ENCODE peak calls at places on chromosomes 7 and 10, in six cellular contexts. P, X, Z, G, U and B are unnamed samples.

GRCh38 chr10:30645340-30645827 is 15.8 kb upstream of the LYZL2 start:
- DNase-seq in P (no peak), X (peak), Z (peak), U (no peak), G (peak), B (peak)

GRCh38 chr7:28041508-28042314 is 138.9 kb downstream of the JAZF1 start:
- DNase-seq in U (no peak), X (peak), G (peak), P (peak), Z (peak), B (peak)

GRCh38 chr10:22657566-22658190 is 56.7 kb downstream of the PIP4K2A start:
- DNase-seq in U (no peak), X (peak), G (no peak), Z (peak), P (no peak), B (no peak)

GRCh38 chr10:11528286-11528685 is 83.2 kb downstream of the USP6NL start:
- DNase-seq in P (no peak), X (no peak), U (no peak), Z (no peak), G (no peak), B (peak)

GRCh38 chr7:4681922-4682620 is at the start of gene FOXK1:
- DNase-seq in U (peak), Z (peak), X (peak), G (peak), P (peak), B (peak)

GRCh38 chr7:82674319-82674718 is 230.7 kb upstream of the CACNA2D1 start:
- DNase-seq in U (no peak), G (peak), P (no peak), Z (peak), X (no peak), B (no peak)

GRCh38 chr7:73342645-73343044 is 14.7 kb downstream of the FKBP6 start:
- DNase-seq in X (peak), G (peak), Z (peak), U (no peak), P (peak), B (peak)

GRCh38 chr7:2710901-2711551 is 23.0 kb downstream of the AMZ1 start:
- DNase-seq in X (no peak), Z (no peak), G (peak), U (peak), P (peak), B (no peak)

GRCh38 chr7:33868151-33868550 is 37.2 kb upstream of the BMPER start:
- DNase-seq in U (no peak), Z (peak), P (peak), G (peak), X (peak), B (peak)

GRCh38 chr7:118918556-118918955 is 694.1 kb downstream of the ANKRD7 start:
- DNase-seq in Z (no peak), G (peak), X (peak), U (no peak), P (peak), B (peak)

GRCh38 chr10:514137-514671 is 175.3 kb downstream of the DIP2C start:
- DNase-seq in X (no peak), G (no peak), U (no peak), P (no peak), Z (no peak), B (no peak)

GRCh38 chr10:118939216-118940007 is 90.1 kb upstream of the NANOS1 start:
- DNase-seq in P (no peak), X (peak), G (peak), U (no peak), Z (peak), B (no peak)

GRCh38 chr7:16419126-16419525 is 2.2 kb downstream of the CRPPA start:
- DNase-seq in Z (no peak), P (no peak), U (no peak), X (no peak), G (no peak), B (no peak)

GRCh38 chr10:1043532-1043995 is 5.4 kb downstream of the IDI1 start:
- DNase-seq in P (no peak), G (no peak), X (no peak), Z (no peak), U (no peak), B (no peak)

GRCh38 chr7:45564485-45564884 is 9.7 kb upstream of the ADCY1 start:
- DNase-seq in G (no peak), P (no peak), X (no peak), Z (no peak), U (no peak), B (no peak)

GRCh38 chr10:131127610-131128009 is 183.9 kb downstream of the TCERG1L start:
- DNase-seq in U (no peak), G (no peak), P (no peak), X (no peak), Z (no peak), B (no peak)

GRCh38 chr7:50721160-50721559 is 61.5 kb downstream of the GRB10 start:
- DNase-seq in U (no peak), G (peak), Z (no peak), X (no peak), P (peak), B (no peak)

GRCh38 chr7:119256446-119257131 is 1016.4 kb upstream of the KCND2 start:
- DNase-seq in U (no peak), G (no peak), Z (no peak), P (no peak), X (no peak), B (no peak)

GRCh38 chr10:85464336-85464735 is 902.3 kb downstream of the GRID1 start:
- DNase-seq in U (no peak), Z (no peak), X (no peak), G (no peak), P (no peak), B (no peak)

GRCh38 chr10:50919010-50919409 is 33.6 kb upstream of the A1CF start:
- DNase-seq in Z (peak), G (no peak), P (no peak), X (no peak), U (no peak), B (peak)

GRCh38 chr7:26525413-26526287 is 234.0 kb downstream of the SNX10 start:
- DNase-seq in X (no peak), G (no peak), U (no peak), Z (no peak), P (no peak), B (no peak)

GRCh38 chr10:77904110-77904860 is 22.3 kb downstream of the DLG5 start:
- DNase-seq in U (no peak), X (no peak), Z (no peak), P (no peak), G (no peak), B (no peak)

GRCh38 chr10:19985745-19986144 is 169.5 kb downstream of the PLXDC2 start:
- DNase-seq in G (no peak), U (no peak), X (no peak), Z (no peak), P (no peak), B (no peak)

GRCh38 chr10:119670717-119671116 is 19.5 kb downstream of the BAG3 start:
- DNase-seq in P (no peak), Z (peak), U (no peak), G (peak), X (no peak), B (peak)